ENCODE peak calls at places on chromosomes 4 and X, in ten cellular contexts. One of them, this sample, is unnamed.

GRCh38 chr4:76949293-76950051 is at the start of gene SEPTIN11:
- DNase-seq in PC-3: peak; percentile 84
- DNase-seq in T-helper 2 cell: peak; percentile 65
- DNase-seq in neural crest cell: peak; percentile 90
- DNase-seq in activated CD4-positive, alpha-beta T cell treated with anti-CD3 and anti-CD28 coated beads for 1 hour: peak; percentile 73
- DNase-seq in pancreas: peak; percentile 94
- DNase-seq in left ventricle myocardium inferior: peak; percentile 94
- DNase-seq in HAP-1: peak; percentile 90
- DNase-seq in AG08396: peak; percentile 96
- DNase-seq in astrocyte of the cerebellum: peak; percentile 91
- DNase-seq in this sample: peak; percentile 92

GRCh38 chr4:83605744-83606172 is 69.8 kb downstream of the GPAT3 start:
- DNase-seq in PC-3: no peak
- DNase-seq in T-helper 2 cell: no peak
- DNase-seq in neural crest cell: no peak
- DNase-seq in activated CD4-positive, alpha-beta T cell treated with anti-CD3 and anti-CD28 coated beads for 1 hour: no peak
- DNase-seq in pancreas: no peak
- DNase-seq in left ventricle myocardium inferior: no peak
- DNase-seq in HAP-1: no peak
- DNase-seq in AG08396: no peak
- DNase-seq in astrocyte of the cerebellum: no peak
- DNase-seq in this sample: no peak

GRCh38 chr4:159101983-159102622 is 776 bp upstream of the RAPGEF2 start:
- DNase-seq in PC-3: no peak
- DNase-seq in T-helper 2 cell: no peak
- DNase-seq in neural crest cell: no peak
- DNase-seq in activated CD4-positive, alpha-beta T cell treated with anti-CD3 and anti-CD28 coated beads for 1 hour: no peak
- DNase-seq in pancreas: no peak
- DNase-seq in left ventricle myocardium inferior: no peak
- DNase-seq in HAP-1: no peak
- DNase-seq in AG08396: peak; percentile 33
- DNase-seq in astrocyte of the cerebellum: no peak
- DNase-seq in this sample: no peak

GRCh38 chrX:153688900-153689590 is 1.3 kb downstream of the SLC6A8 start:
- DNase-seq in PC-3: peak; percentile 46
- DNase-seq in T-helper 2 cell: no peak
- DNase-seq in neural crest cell: no peak
- DNase-seq in activated CD4-positive, alpha-beta T cell treated with anti-CD3 and anti-CD28 coated beads for 1 hour: no peak
- DNase-seq in pancreas: peak; percentile 75
- DNase-seq in left ventricle myocardium inferior: peak; percentile 50
- DNase-seq in HAP-1: no peak
- DNase-seq in AG08396: peak; percentile 49
- DNase-seq in astrocyte of the cerebellum: no peak
- DNase-seq in this sample: no peak

GRCh38 chr4:87505862-87506261 is 23.3 kb downstream of the SPARCL1 start:
- DNase-seq in PC-3: no peak
- DNase-seq in T-helper 2 cell: no peak
- DNase-seq in neural crest cell: no peak
- DNase-seq in activated CD4-positive, alpha-beta T cell treated with anti-CD3 and anti-CD28 coated beads for 1 hour: no peak
- DNase-seq in pancreas: no peak
- DNase-seq in left ventricle myocardium inferior: no peak
- DNase-seq in HAP-1: no peak
- DNase-seq in AG08396: no peak
- DNase-seq in astrocyte of the cerebellum: no peak
- DNase-seq in this sample: no peak

GRCh38 chr4:58247792-58248191 is 1137.6 kb upstream of the IGFBP7 start:
- DNase-seq in PC-3: peak; percentile 53
- DNase-seq in T-helper 2 cell: no peak
- DNase-seq in neural crest cell: no peak
- DNase-seq in activated CD4-positive, alpha-beta T cell treated with anti-CD3 and anti-CD28 coated beads for 1 hour: no peak
- DNase-seq in pancreas: no peak
- DNase-seq in left ventricle myocardium inferior: no peak
- DNase-seq in HAP-1: peak; percentile 4
- DNase-seq in AG08396: no peak
- DNase-seq in astrocyte of the cerebellum: no peak
- DNase-seq in this sample: no peak

GRCh38 chrX:57516491-57516890 is 75.3 kb upstream of the ZXDB start:
- DNase-seq in PC-3: no peak
- DNase-seq in T-helper 2 cell: no peak
- DNase-seq in neural crest cell: no peak
- DNase-seq in activated CD4-positive, alpha-beta T cell treated with anti-CD3 and anti-CD28 coated beads for 1 hour: no peak
- DNase-seq in pancreas: no peak
- DNase-seq in left ventricle myocardium inferior: no peak
- DNase-seq in HAP-1: no peak
- DNase-seq in AG08396: no peak
- DNase-seq in astrocyte of the cerebellum: no peak
- DNase-seq in this sample: no peak

GRCh38 chrX:129833153-129834004 is 10.3 kb downstream of the ZDHHC9 start:
- DNase-seq in PC-3: no peak
- DNase-seq in T-helper 2 cell: no peak
- DNase-seq in neural crest cell: no peak
- DNase-seq in activated CD4-positive, alpha-beta T cell treated with anti-CD3 and anti-CD28 coated beads for 1 hour: no peak
- DNase-seq in pancreas: no peak
- DNase-seq in left ventricle myocardium inferior: no peak
- DNase-seq in HAP-1: no peak
- DNase-seq in AG08396: peak; percentile 43
- DNase-seq in astrocyte of the cerebellum: peak; percentile 48
- DNase-seq in this sample: no peak

GRCh38 chr4:156242390-156242789 is 288.7 kb upstream of the CTSO start:
- DNase-seq in PC-3: no peak
- DNase-seq in T-helper 2 cell: no peak
- DNase-seq in neural crest cell: no peak
- DNase-seq in activated CD4-positive, alpha-beta T cell treated with anti-CD3 and anti-CD28 coated beads for 1 hour: no peak
- DNase-seq in pancreas: no peak
- DNase-seq in left ventricle myocardium inferior: no peak
- DNase-seq in HAP-1: no peak
- DNase-seq in AG08396: no peak
- DNase-seq in astrocyte of the cerebellum: peak; percentile 9
- DNase-seq in this sample: no peak

GRCh38 chrX:152904151-152905080 is 6.5 kb downstream of the ZNF185 start:
- DNase-seq in PC-3: peak; percentile 60
- DNase-seq in T-helper 2 cell: no peak
- DNase-seq in neural crest cell: peak; percentile 55
- DNase-seq in activated CD4-positive, alpha-beta T cell treated with anti-CD3 and anti-CD28 coated beads for 1 hour: no peak
- DNase-seq in pancreas: peak; percentile 59
- DNase-seq in left ventricle myocardium inferior: no peak
- DNase-seq in HAP-1: peak; percentile 55
- DNase-seq in AG08396: peak; percentile 84
- DNase-seq in astrocyte of the cerebellum: no peak
- DNase-seq in this sample: peak; percentile 17

GRCh38 chr4:123352240-123352945 is 44.2 kb upstream of the SPRY1 start:
- DNase-seq in PC-3: no peak
- DNase-seq in T-helper 2 cell: no peak
- DNase-seq in neural crest cell: no peak
- DNase-seq in activated CD4-positive, alpha-beta T cell treated with anti-CD3 and anti-CD28 coated beads for 1 hour: no peak
- DNase-seq in pancreas: no peak
- DNase-seq in left ventricle myocardium inferior: no peak
- DNase-seq in HAP-1: no peak
- DNase-seq in AG08396: no peak
- DNase-seq in astrocyte of the cerebellum: peak; percentile 98
- DNase-seq in this sample: peak; percentile 91

GRCh38 chr4:184248216-184248615 is 30.5 kb upstream of the ENPP6 start:
- DNase-seq in PC-3: no peak
- DNase-seq in T-helper 2 cell: no peak
- DNase-seq in neural crest cell: no peak
- DNase-seq in activated CD4-positive, alpha-beta T cell treated with anti-CD3 and anti-CD28 coated beads for 1 hour: no peak
- DNase-seq in pancreas: no peak
- DNase-seq in left ventricle myocardium inferior: no peak
- DNase-seq in HAP-1: no peak
- DNase-seq in AG08396: no peak
- DNase-seq in astrocyte of the cerebellum: no peak
- DNase-seq in this sample: no peak